ENCODE peak calls at places on chromosome 19, in seven cellular contexts. J is neuronal stem cell, U is IMR-90, P is H9, G is trophoblast cell, S is mesenchymal stem cell, O is H1. X is an unnamed sample.

GRCh38 chr19:16383584-16384161 is 59.0 kb downstream of the KLF2 start:
- DNase-seq in J (no peak), U (no peak), P (no peak), G (no peak), S (no peak), O (no peak), X (no peak)

GRCh38 chr19:57348136-57348535 is 2.9 kb upstream of the ZNF304 start:
- DNase-seq in J (no peak), U (peak), P (no peak), G (no peak), S (peak), O (no peak), X (no peak)

GRCh38 chr19:58364127-58364526 is 1.6 kb upstream of the ZNF497 start:
- DNase-seq in J (no peak), U (no peak), P (no peak), G (no peak), S (no peak), O (no peak), X (no peak)

GRCh38 chr19:16111160-16111908 is at the start of gene RAB8A:
- DNase-seq in J (peak), U (peak), P (peak), G (peak), S (peak), O (peak), X (peak)

GRCh38 chr19:49056101-49056901 is 1.2 kb downstream of the CGB7 start:
- DNase-seq in J (peak), U (peak), P (peak), G (peak), S (peak), O (no peak), X (peak)

GRCh38 chr19:3322199-3322978 is 44.0 kb upstream of the NFIC start:
- DNase-seq in J (no peak), U (no peak), P (no peak), G (no peak), S (no peak), O (no peak), X (no peak)

GRCh38 chr19:33080761-33081681 is at the start of gene GPATCH1:
- DNase-seq in J (peak), U (peak), P (peak), G (peak), S (peak), O (peak), X (peak)

GRCh38 chr19:7104783-7105447 is 35.4 kb downstream of the ZNF557 start:
- DNase-seq in J (no peak), U (no peak), P (no peak), G (no peak), S (no peak), O (no peak), X (no peak)

GRCh38 chr19:1945899-1946298 is 4.9 kb downstream of the CSNK1G2 start:
- DNase-seq in J (no peak), U (no peak), P (peak), G (peak), S (peak), O (no peak), X (peak)

GRCh38 chr19:37074819-37075362 is 3.3 kb upstream of the ZNF420 start:
- DNase-seq in J (no peak), U (no peak), P (no peak), G (no peak), S (no peak), O (no peak), X (no peak)

GRCh38 chr19:14497347-14497921 is 1.5 kb upstream of the GIPC1 start:
- DNase-seq in J (no peak), U (no peak), P (no peak), G (no peak), S (no peak), O (no peak), X (no peak)

GRCh38 chr19:5934779-5935472 is 20.9 kb downstream of the CAPS start:
- DNase-seq in J (no peak), U (peak), P (no peak), G (no peak), S (peak), O (no peak), X (no peak)

GRCh38 chr19:30358319-30358718 is 13.9 kb upstream of the ZNF536 start:
- DNase-seq in J (no peak), U (no peak), P (no peak), G (no peak), S (no peak), O (no peak), X (no peak)

GRCh38 chr19:3269972-3270667 is 45.7 kb downstream of the CELF5 start:
- DNase-seq in J (no peak), U (no peak), P (no peak), G (no peak), S (no peak), O (no peak), X (no peak)

GRCh38 chr19:40681039-40681438 is 9.4 kb downstream of the NUMBL start:
- DNase-seq in J (no peak), U (no peak), P (no peak), G (no peak), S (no peak), O (no peak), X (no peak)

GRCh38 chr19:1122972-1123363 is 19.2 kb downstream of the GPX4 start:
- DNase-seq in J (peak), U (peak), P (peak), G (peak), S (peak), O (no peak), X (peak)

GRCh38 chr19:1089891-1090290 is 5.3 kb downstream of the POLR2E start:
- DNase-seq in J (no peak), U (no peak), P (no peak), G (no peak), S (no peak), O (no peak), X (no peak)

GRCh38 chr19:31406106-31406505 is 56.9 kb upstream of the TSHZ3 start:
- DNase-seq in J (no peak), U (no peak), P (no peak), G (no peak), S (no peak), O (no peak), X (no peak)

GRCh38 chr19:8490873-8491272 is 11.6 kb downstream of the PRAM1 start:
- DNase-seq in J (no peak), U (no peak), P (no peak), G (no peak), S (no peak), O (no peak), X (no peak)

GRCh38 chr19:48474084-48474592 is 5.0 kb downstream of the CYTH2 start:
- DNase-seq in J (no peak), U (no peak), P (no peak), G (no peak), S (no peak), O (no peak), X (no peak)

GRCh38 chr19:30682576-30683536 is 310.7 kb downstream of the ZNF536 start:
- DNase-seq in J (peak), U (peak), P (peak), G (peak), S (peak), O (no peak), X (peak)

GRCh38 chr19:12891553-12892021 is 627 bp downstream of the GCDH start:
- DNase-seq in J (no peak), U (no peak), P (no peak), G (no peak), S (no peak), O (no peak), X (peak)

GRCh38 chr19:4744451-4745170 is 21.0 kb upstream of the DPP9 start:
- DNase-seq in J (no peak), U (peak), P (no peak), G (peak), S (peak), O (no peak), X (no peak)

GRCh38 chr19:5130371-5131030 is 161.6 kb downstream of the KDM4B start:
- DNase-seq in J (no peak), U (no peak), P (no peak), G (no peak), S (no peak), O (no peak), X (no peak)

GRCh38 chr19:29303035-29303706 is 90.2 kb upstream of the UQCRFS1 start:
- DNase-seq in J (no peak), U (no peak), P (no peak), G (no peak), S (no peak), O (no peak), X (no peak)

GRCh38 chr19:38693380-38694223 is 46.2 kb downstream of the ACTN4 start:
- DNase-seq in J (peak), U (peak), P (peak), G (no peak), S (peak), O (no peak), X (peak)

GRCh38 chr19:28521614-28522544 is 691.1 kb downstream of the UQCRFS1 start:
- DNase-seq in J (no peak), U (no peak), P (no peak), G (peak), S (no peak), O (no peak), X (no peak)

GRCh38 chr19:1923319-1923718 is 17.7 kb upstream of the CSNK1G2 start:
- DNase-seq in J (no peak), U (no peak), P (no peak), G (no peak), S (no peak), O (no peak), X (no peak)

GRCh38 chr19:29320076-29320475 is 107.1 kb upstream of the UQCRFS1 start:
- DNase-seq in J (no peak), U (no peak), P (no peak), G (no peak), S (no peak), O (no peak), X (no peak)

GRCh38 chr19:55117636-55118391 is at the start of gene PPP1R12C:
- DNase-seq in J (peak), U (peak), P (peak), G (peak), S (peak), O (peak), X (peak)

GRCh38 chr19:5990289-5990797 is 12.4 kb upstream of the RANBP3 start:
- DNase-seq in J (no peak), U (no peak), P (peak), G (peak), S (no peak), O (no peak), X (peak)

GRCh38 chr19:1501200-1501595 is 10.2 kb downstream of the REEP6 start:
- DNase-seq in J (no peak), U (no peak), P (no peak), G (no peak), S (no peak), O (no peak), X (no peak)

DNA sequence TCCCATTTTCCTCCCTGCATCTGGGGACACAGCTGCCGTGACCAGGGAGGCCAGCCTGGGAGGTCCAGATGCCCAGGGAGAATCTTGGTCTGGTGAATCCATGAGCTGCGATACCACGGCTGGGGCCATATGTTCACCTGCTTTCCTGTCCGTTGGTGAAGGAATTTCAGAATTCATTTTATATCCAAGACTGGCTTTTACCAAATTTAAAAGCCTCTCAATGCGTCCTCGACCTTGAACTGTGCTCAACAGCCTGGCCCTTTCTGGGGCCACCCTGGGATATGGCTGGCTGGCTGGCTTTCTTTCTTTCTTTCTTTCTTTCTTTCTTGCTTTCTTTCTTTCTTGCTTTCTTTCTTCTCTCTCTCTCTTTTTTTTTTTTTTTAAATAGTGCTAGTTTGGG is 22.2 kb upstream of the GDF15 start:
- DNase-seq in J (no peak), U (no peak), P (no peak), G (no peak), S (no peak), O (no peak), X (no peak)
- H3K23ac ChIP-seq in J (no peak), U (peak), P (no peak), G (no peak), S (no peak), O (no peak), X (no peak)

GRCh38 chr19:11177592-11177991 is 19.8 kb downstream of the KANK2 start:
- DNase-seq in J (no peak), U (no peak), P (no peak), G (no peak), S (no peak), O (no peak), X (no peak)

GRCh38 chr19:11182994-11183393 is 14.4 kb downstream of the KANK2 start:
- DNase-seq in J (no peak), U (no peak), P (no peak), G (no peak), S (no peak), O (no peak), X (no peak)

GRCh38 chr19:11181488-11181887 is 15.9 kb downstream of the KANK2 start:
- DNase-seq in J (no peak), U (no peak), P (no peak), G (no peak), S (no peak), O (no peak), X (no peak)

GRCh38 chr19:11179716-11180297 is 17.5 kb downstream of the KANK2 start:
- DNase-seq in J (no peak), U (no peak), P (no peak), G (no peak), S (no peak), O (no peak), X (no peak)

GRCh38 chr19:11180346-11180745 is 17.0 kb downstream of the KANK2 start:
- DNase-seq in J (no peak), U (no peak), P (no peak), G (no peak), S (no peak), O (no peak), X (no peak)
- H3K23ac ChIP-seq in J (no peak), U (no peak), P (no peak), G (no peak), S (no peak), O (no peak), X (no peak)

DNA sequence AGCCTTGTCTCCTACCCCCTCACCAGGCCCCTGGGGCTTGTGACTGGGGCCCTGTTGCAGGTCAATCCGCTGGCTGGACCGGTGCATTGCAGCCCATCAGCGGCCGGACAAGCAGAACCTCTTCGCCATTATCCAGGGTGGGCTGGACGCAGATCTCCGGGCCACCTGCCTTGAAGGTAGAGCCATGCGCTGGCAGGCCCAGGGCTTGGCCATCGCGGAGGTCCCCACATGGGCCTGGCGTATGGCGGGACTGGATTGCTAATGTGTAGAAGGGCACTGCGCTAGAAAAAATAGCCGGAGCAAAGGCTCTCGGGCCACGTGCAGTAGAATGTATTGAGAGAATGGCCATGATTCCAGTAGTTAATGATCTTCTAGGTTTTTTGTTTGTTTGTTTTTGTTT is 6.2 kb downstream of the QTRT1 start:
- DNase-seq in J (no peak), U (no peak), P (no peak), G (no peak), S (no peak), O (no peak), X (no peak)
- H3K23ac ChIP-seq in J (no peak), U (no peak), P (no peak), G (no peak), S (no peak), O (no peak), X (no peak)

GRCh38 chr19:51036519-51036918 is 1.7 kb upstream of the KLK12 start:
- DNase-seq in J (no peak), U (no peak), P (no peak), G (no peak), S (no peak), O (no peak), X (peak)
- H3K23ac ChIP-seq in J (no peak), U (no peak), P (no peak), G (no peak), S (no peak), O (no peak), X (no peak)

DNA sequence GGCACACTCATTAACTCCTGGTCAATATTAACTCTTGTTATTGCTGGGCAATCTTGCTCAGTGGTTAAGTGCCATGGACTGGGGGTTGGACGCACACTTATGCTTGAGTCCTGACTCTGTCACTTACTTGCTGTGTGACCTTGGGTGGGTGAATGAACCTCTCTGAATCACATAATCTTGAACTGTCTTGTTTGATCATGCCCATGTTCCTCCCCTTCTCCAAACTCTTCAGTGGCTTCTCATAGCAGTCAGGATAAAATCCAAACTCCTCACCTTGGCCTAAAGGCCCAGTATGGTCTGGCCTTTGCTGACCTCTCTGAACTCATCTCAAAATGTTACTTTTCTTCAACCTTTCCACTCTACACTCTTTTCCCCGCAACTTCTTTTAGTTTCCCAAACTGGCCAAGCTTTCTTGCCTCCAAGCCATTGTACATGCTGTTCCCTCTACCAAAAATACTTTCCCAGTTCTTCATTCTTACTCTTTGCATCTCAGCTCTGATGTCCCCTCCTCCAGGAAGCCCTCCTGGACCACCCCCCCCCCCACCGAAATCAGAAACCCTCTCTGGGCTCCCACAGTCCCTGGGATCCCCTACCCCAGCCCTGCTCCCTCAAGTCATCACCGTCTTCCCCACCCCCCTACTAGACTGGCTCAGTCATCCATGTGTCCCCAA is 2.4 kb downstream of the MYPOP start:
- DNase-seq in J (no peak), U (no peak), P (no peak), G (no peak), S (no peak), O (no peak), X (no peak)
- H3K23ac ChIP-seq in J (no peak), U (no peak), P (no peak), G (no peak), S (no peak), O (no peak), X (no peak)

GRCh38 chr19:41847351-41848105 is 2.7 kb downstream of the DMRTC2 start:
- DNase-seq in J (no peak), U (no peak), P (no peak), G (no peak), S (no peak), O (no peak), X (no peak)

GRCh38 chr19:41843371-41843770 is 1.1 kb downstream of the LYPD4 start:
- DNase-seq in J (no peak), U (no peak), P (no peak), G (no peak), S (no peak), O (no peak), X (no peak)

GRCh38 chr19:41845051-41845590 is 279 bp downstream of the DMRTC2 start:
- DNase-seq in J (no peak), U (no peak), P (no peak), G (no peak), S (no peak), O (no peak), X (no peak)

GRCh38 chr19:41845001-41845050 is at the start of gene DMRTC2:
- DNase-seq in J (no peak), U (no peak), P (no peak), G (no peak), S (no peak), O (no peak), X (no peak)

GRCh38 chr19:41844601-41845000 is at the start of gene LYPD4:
- DNase-seq in J (no peak), U (no peak), P (peak), G (no peak), S (no peak), O (no peak), X (no peak)
- H3K23ac ChIP-seq in J (no peak), U (no peak), P (no peak), G (no peak), S (no peak), O (no peak), X (no peak)

X was measured in mesendoderm.